ENCODE peak calls at places on chromosomes 2 and 18, in ten cellular contexts. U is upper lobe of right lung; B is stimulated activated CD8-positive, alpha-beta memory T cell treated with anti-CD3 and anti-CD28 coated beads, Interleukin-15, amount 100 ng/mL, for 24 hours; P is fibroblast of the aortic adventitia; Y is LHCN-M2; A is HTR-8/SVneo; I is hepatic stellate cell; E is GM13976; Z is fibroblast of pulmonary artery; S is neural progenitor cell. V is an unnamed sample.

GRCh38 chr18:35371412-35372195 is 5.5 kb downstream of the ZNF396 start:
- DNase-seq in U (no peak), B (no peak), P (peak; percentile 52), Y (peak; percentile 72), A (no peak), I (peak; percentile 66), E (no peak), Z (peak; percentile 13), S (no peak), V (no peak)

GRCh38 chr18:13217466-13217961 is 1.0 kb upstream of the LDLRAD4 start:
- DNase-seq in U (peak; percentile 76), B (no peak), P (no peak), Y (no peak), A (no peak), I (no peak), E (peak; percentile 72), Z (peak; percentile 10), S (peak; percentile 87), V (peak; percentile 75)

GRCh38 chr18:9135912-9136314 is 668 bp upstream of the ANKRD12 start:
- DNase-seq in U (no peak), B (no peak), P (peak; percentile 28), Y (no peak), A (peak; percentile 14), I (no peak), E (no peak), Z (peak; percentile 30), S (peak; percentile 71), V (no peak)

GRCh38 chr18:31039426-31039825 is 3.1 kb downstream of the DSC3 start:
- DNase-seq in U (no peak), B (no peak), P (no peak), Y (no peak), A (peak; percentile 14), I (no peak), E (no peak), Z (peak; percentile 85), S (no peak), V (no peak)

GRCh38 chr2:220708366-220708765 is 863.7 kb downstream of the EPHA4 start:
- DNase-seq in U (no peak), B (no peak), P (peak; percentile 66), Y (peak; percentile 14), A (no peak), I (peak; percentile 8), E (no peak), Z (peak; percentile 2), S (no peak), V (no peak)

GRCh38 chr2:3532941-3533340 is 13.6 kb upstream of the ADI1 start:
- DNase-seq in U (no peak), B (no peak), P (no peak), Y (no peak), A (no peak), I (no peak), E (no peak), Z (no peak), S (no peak), V (peak; percentile 83)

GRCh38 chr18:66724664-66725356 is 120.9 kb upstream of the CDH19 start:
- DNase-seq in U (no peak), B (no peak), P (no peak), Y (no peak), A (no peak), I (no peak), E (no peak), Z (peak; percentile 31), S (no peak), V (no peak)

GRCh38 chr2:178386951-178387602 is 63.9 kb downstream of the PRKRA start:
- DNase-seq in U (no peak), B (no peak), P (peak; percentile 24), Y (peak; percentile 33), A (no peak), I (no peak), E (no peak), Z (peak; percentile 34), S (no peak), V (no peak)

GRCh38 chr2:217331577-217332139 is 471.8 kb upstream of the TNP1 start:
- DNase-seq in U (no peak), B (no peak), P (peak; percentile 85), Y (peak; percentile 63), A (peak; percentile 74), I (peak; percentile 58), E (no peak), Z (peak; percentile 73), S (no peak), V (no peak)

GRCh38 chr2:15733867-15734765 is 142.4 kb downstream of the DDX1 start:
- DNase-seq in U (no peak), B (no peak), P (peak; percentile 53), Y (peak; percentile 42), A (peak; percentile 26), I (no peak), E (no peak), Z (peak; percentile 39), S (no peak), V (no peak)

GRCh38 chr2:158507141-158507540 is 50.4 kb downstream of the PKP4 start:
- DNase-seq in U (no peak), B (no peak), P (no peak), Y (no peak), A (no peak), I (no peak), E (peak; percentile 20), Z (no peak), S (no peak), V (no peak)

GRCh38 chr2:74418312-74418711 is 3.1 kb downstream of the C2orf81 start:
- DNase-seq in U (no peak), B (no peak), P (no peak), Y (no peak), A (no peak), I (peak; percentile 62), E (no peak), Z (no peak), S (no peak), V (no peak)

GRCh38 chr2:174522553-174522952 is 35.7 kb upstream of the GPR155 start:
- DNase-seq in U (no peak), B (no peak), P (peak; percentile 40), Y (peak; percentile 27), A (no peak), I (no peak), E (peak; percentile 18), Z (peak; percentile 33), S (no peak), V (no peak)

GRCh38 chr2:164150601-164151000 is 414.8 kb upstream of the FIGN start:
- DNase-seq in U (no peak), B (no peak), P (peak; percentile 4), Y (peak; percentile 54), A (no peak), I (no peak), E (no peak), Z (no peak), S (no peak), V (no peak)

GRCh38 chr2:126634273-126634861 is 21.6 kb upstream of the GYPC start:
- DNase-seq in U (no peak), B (no peak), P (peak; percentile 17), Y (no peak), A (no peak), I (no peak), E (peak; percentile 37), Z (peak; percentile 29), S (peak; percentile 48), V (no peak)

GRCh38 chr2:42100696-42101585 is 53.1 kb downstream of the PKDCC start:
- DNase-seq in U (peak; percentile 85), B (no peak), P (peak; percentile 44), Y (no peak), A (no peak), I (peak; percentile 75), E (peak; percentile 75), Z (peak; percentile 77), S (peak; percentile 77), V (peak; percentile 78)

GRCh38 chr2:237566401-237567235 is at the start of gene PRLH:
- DNase-seq in U (no peak), B (no peak), P (no peak), Y (no peak), A (no peak), I (no peak), E (no peak), Z (no peak), S (no peak), V (peak; percentile 48)

GRCh38 chr2:237980751-237981150 is 13.9 kb downstream of the UBE2F start:
- DNase-seq in U (no peak), B (no peak), P (no peak), Y (no peak), A (no peak), I (no peak), E (no peak), Z (no peak), S (no peak), V (no peak)

GRCh38 chr2:74001781-74002514 is 17.2 kb downstream of the TET3 start:
- DNase-seq in U (peak; percentile 40), B (no peak), P (no peak), Y (no peak), A (no peak), I (no peak), E (no peak), Z (no peak), S (no peak), V (peak; percentile 64)

GRCh38 chr2:31401580-31401979 is 13.0 kb downstream of the XDH start:
- DNase-seq in U (no peak), B (no peak), P (peak; percentile 81), Y (peak; percentile 91), A (peak; percentile 73), I (peak; percentile 69), E (no peak), Z (peak; percentile 85), S (no peak), V (no peak)

GRCh38 chr18:58556333-58557012 is 72.4 kb downstream of the ALPK2 start:
- DNase-seq in U (no peak), B (no peak), P (no peak), Y (no peak), A (no peak), I (no peak), E (no peak), Z (peak; percentile 63), S (peak; percentile 93), V (no peak)

GRCh38 chr2:37344453-37345361 is at the start of gene QPCT:
- DNase-seq in U (peak; percentile 78), B (no peak), P (no peak), Y (peak; percentile 19), A (peak; percentile 89), I (peak; percentile 61), E (peak; percentile 79), Z (peak; percentile 14), S (no peak), V (peak; percentile 87)

GRCh38 chr2:238104071-238104511 is 4.0 kb downstream of the ESPNL start:
- DNase-seq in U (peak; percentile 50), B (no peak), P (no peak), Y (no peak), A (no peak), I (no peak), E (no peak), Z (no peak), S (no peak), V (peak; percentile 56)

GRCh38 chr2:99507964-99508818 is 18.4 kb upstream of the REV1 start:
- DNase-seq in U (no peak), B (no peak), P (no peak), Y (no peak), A (no peak), I (no peak), E (no peak), Z (no peak), S (no peak), V (no peak)

GRCh38 chr2:34980689-34981088 is 1374.9 kb upstream of the CRIM1 start:
- DNase-seq in U (no peak), B (no peak), P (no peak), Y (no peak), A (no peak), I (no peak), E (no peak), Z (no peak), S (no peak), V (no peak)

GRCh38 chr18:24322594-24323136 is 75.0 kb downstream of the OSBPL1A start:
- DNase-seq in U (no peak), B (no peak), P (peak; percentile 78), Y (peak; percentile 36), A (no peak), I (peak; percentile 22), E (no peak), Z (peak; percentile 65), S (no peak), V (no peak)

GRCh38 chr2:167335627-167336026 is 447.3 kb downstream of the XIRP2 start:
- DNase-seq in U (no peak), B (no peak), P (no peak), Y (no peak), A (no peak), I (no peak), E (no peak), Z (peak; percentile 16), S (no peak), V (no peak)